ENCODE peak calls at places on chromosomes 7 and 10, in nine cellular contexts. P, B, U, G, K, M, Z, W and A are unnamed samples.

GRCh38 chr7:44740040-44740439 is 8.6 kb upstream of the ZMIZ2 start:
- DNase-seq in B (no peak), M (no peak), W (no peak), G (no peak), P (no peak), U (no peak), K (no peak), Z (no peak), A (no peak)

GRCh38 chr10:43305881-43306280 is 39.0 kb upstream of the RASGEF1A start:
- DNase-seq in G (no peak), B (no peak), W (no peak), P (no peak), Z (no peak), U (no peak), K (no peak), M (no peak), A (no peak)

GRCh38 chr7:104928721-104929400 is 85.1 kb upstream of the KMT2E start:
- DNase-seq in B (no peak), G (no peak), U (no peak), M (no peak), K (no peak), W (no peak), P (no peak), Z (no peak), A (no peak)

GRCh38 chr7:10998984-10999757 is 25.5 kb downstream of the PHF14 start:
- DNase-seq in B (no peak), W (no peak), U (no peak), G (no peak), Z (no peak), P (no peak), K (no peak), M (no peak), A (no peak)

GRCh38 chr7:151541709-151542499 is 22.2 kb upstream of the RHEB start:
- DNase-seq in Z (no peak), W (no peak), U (no peak), K (no peak), B (no peak), G (no peak), P (no peak), M (no peak), A (no peak)

GRCh38 chr7:124724516-124725192 is 40.9 kb downstream of the GPR37 start:
- DNase-seq in B (no peak), K (no peak), U (no peak), W (no peak), Z (no peak), M (no peak), G (no peak), P (no peak), A (no peak)

GRCh38 chr7:129530881-129531391 is 28.6 kb downstream of the SMKR1 start:
- DNase-seq in B (no peak), G (peak; percentile 72), P (no peak), W (no peak), K (peak; percentile 13), M (no peak), Z (no peak), U (no peak), A (no peak)

GRCh38 chr10:79063071-79063491 is 5.7 kb upstream of the ZMIZ1 start:
- DNase-seq in Z (no peak), U (no peak), K (no peak), B (no peak), W (peak; percentile 41), G (no peak), P (no peak), M (peak; percentile 24), A (peak; percentile 0)

GRCh38 chr10:24873281-24873683 is 79.1 kb downstream of the PRTFDC1 start:
- DNase-seq in P (peak; percentile 88), Z (no peak), M (no peak), G (no peak), U (peak; percentile 24), K (peak; percentile 30), W (no peak), B (no peak), A (no peak)

GRCh38 chr7:108618056-108618455 is 48.4 kb downstream of the DNAJB9 start:
- DNase-seq in K (no peak), P (no peak), G (no peak), U (no peak), Z (no peak), B (no peak), M (no peak), W (no peak), A (no peak)

GRCh38 chr10:59336632-59337031 is 25.7 kb downstream of the FAM13C start:
- DNase-seq in U (no peak), W (no peak), B (no peak), M (no peak), K (no peak), P (no peak), Z (no peak), G (no peak), A (no peak)

GRCh38 chr7:113159746-113160339 is 41.5 kb upstream of the SMIM30 start:
- DNase-seq in W (no peak), M (no peak), U (no peak), B (no peak), P (peak; percentile 42), K (peak; percentile 50), Z (peak; percentile 44), G (peak; percentile 39), A (peak; percentile 37)

GRCh38 chr7:142554555-142555532 is 194.4 kb upstream of the PRSS1 start:
- DNase-seq in M (no peak), Z (no peak), W (no peak), U (no peak), K (no peak), G (no peak), B (no peak), P (no peak), A (no peak)

GRCh38 chr10:130763071-130763470 is 548.5 kb downstream of the TCERG1L start:
- DNase-seq in K (no peak), G (no peak), U (no peak), M (no peak), Z (no peak), P (no peak), B (no peak), W (no peak), A (no peak)

GRCh38 chr10:74118794-74119193 is 31.8 kb downstream of the AP3M1 start:
- DNase-seq in P (no peak), U (no peak), W (peak; percentile 26), Z (no peak), G (peak; percentile 18), M (no peak), K (no peak), B (no peak), A (no peak)

GRCh38 chr10:5107860-5108526 is 13.8 kb downstream of the AKR1C3 start:
- DNase-seq in G (no peak), B (no peak), M (no peak), P (no peak), U (no peak), Z (no peak), W (no peak), K (no peak), A (no peak)

DNA sequence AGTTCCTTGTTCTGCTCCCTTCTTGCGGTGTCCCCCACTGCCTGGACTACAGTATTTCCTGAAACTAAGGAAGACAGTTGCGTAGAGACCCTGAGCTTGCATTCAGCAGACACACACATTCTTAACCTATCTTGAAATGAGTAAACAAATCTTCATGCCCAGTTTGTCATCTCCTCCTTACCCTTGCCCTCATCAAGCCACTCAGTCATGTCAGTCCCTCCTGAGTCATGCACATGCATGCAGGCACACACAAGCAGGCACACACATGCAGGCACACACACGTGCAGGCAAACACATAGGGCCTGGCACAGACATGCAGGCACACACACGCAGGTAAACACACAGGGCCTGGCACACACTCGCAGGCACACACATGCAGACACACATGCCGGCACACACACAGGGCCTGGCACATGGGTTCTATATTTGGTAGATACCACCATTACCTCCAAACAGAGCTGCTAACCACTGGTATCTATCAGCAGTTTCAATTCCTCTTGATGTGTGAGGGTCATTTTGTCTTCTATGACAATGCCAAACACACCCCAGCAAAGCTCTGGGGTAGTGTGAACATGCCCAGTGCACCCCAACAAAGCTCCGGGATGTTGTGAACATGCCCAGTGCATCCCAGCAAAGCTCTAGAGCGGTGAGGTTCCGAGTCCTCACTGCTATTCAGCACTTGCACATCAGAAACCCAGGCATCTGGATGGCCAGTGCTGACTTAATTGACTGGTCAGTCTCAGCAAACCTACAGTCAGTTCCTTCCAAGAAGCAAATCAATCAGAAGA is 563.9 kb downstream of the PTPRN2 start:
- DNase-seq in M (peak; percentile 13), P (peak; percentile 72), K (no peak), U (no peak), G (no peak), B (no peak), W (peak; percentile 47), Z (peak; percentile 5), A (no peak)
- H3K9me3 ChIP-seq in M (no peaks in the 10 kb centered on the region), P (no peaks in the 10 kb centered on the region), K (no peaks in the 10 kb centered on the region), U (no peaks in the 10 kb centered on the region), G (no peaks in the 10 kb centered on the region), B (no peaks in the 10 kb centered on the region), W (no peaks in the 10 kb centered on the region), Z (no peaks in the 10 kb centered on the region), A (no peaks in the 10 kb centered on the region)

DNA sequence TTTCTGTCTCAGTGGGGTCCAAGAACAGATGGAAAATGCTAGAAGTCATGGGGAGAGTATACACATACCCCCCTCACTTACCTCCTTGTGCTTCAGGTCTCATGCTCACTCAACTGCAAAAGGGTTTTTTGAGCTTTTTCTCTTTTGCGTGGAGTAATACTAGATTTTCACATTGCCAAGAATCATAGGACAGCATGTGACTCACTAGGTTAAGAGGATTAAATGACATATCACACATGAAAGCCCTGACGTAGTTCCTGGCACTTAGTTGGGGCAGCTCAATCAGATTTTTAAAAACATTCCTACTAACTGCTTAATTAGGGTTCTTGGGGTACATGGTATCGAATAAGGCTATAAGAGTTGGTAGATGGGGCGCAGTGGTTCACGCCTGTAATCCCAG is 4.5 kb downstream of the PI4K2A start:
- DNase-seq in U (no peak), P (no peak), W (no peak), K (no peak), Z (no peak), M (no peak), G (no peak), B (no peak), A (no peak)
- TF ChIP-seq CTCF in U (no peak), P (no peak), W (no peak), K (no peak), Z (no peak), M (no peak), G (no peak), B (no peak), A (no peak)

GRCh38 chr7:4209126-4209525 is 473.0 kb upstream of the FOXK1 start:
- DNase-seq in W (no peak), B (no peak), M (no peak), P (no peak), U (no peak), G (no peak), Z (no peak), K (no peak), A (no peak)
- H3K4me1 ChIP-seq in W (peaks cover 4% of the 10 kb centered on the region), B (no peaks in the 10 kb centered on the region), M (no peaks in the 10 kb centered on the region), P (no peaks in the 10 kb centered on the region), U (no peaks in the 10 kb centered on the region), G (no peaks in the 10 kb centered on the region), Z (no peaks in the 10 kb centered on the region), K (no peaks in the 10 kb centered on the region), A (no peaks in the 10 kb centered on the region)

DNA sequence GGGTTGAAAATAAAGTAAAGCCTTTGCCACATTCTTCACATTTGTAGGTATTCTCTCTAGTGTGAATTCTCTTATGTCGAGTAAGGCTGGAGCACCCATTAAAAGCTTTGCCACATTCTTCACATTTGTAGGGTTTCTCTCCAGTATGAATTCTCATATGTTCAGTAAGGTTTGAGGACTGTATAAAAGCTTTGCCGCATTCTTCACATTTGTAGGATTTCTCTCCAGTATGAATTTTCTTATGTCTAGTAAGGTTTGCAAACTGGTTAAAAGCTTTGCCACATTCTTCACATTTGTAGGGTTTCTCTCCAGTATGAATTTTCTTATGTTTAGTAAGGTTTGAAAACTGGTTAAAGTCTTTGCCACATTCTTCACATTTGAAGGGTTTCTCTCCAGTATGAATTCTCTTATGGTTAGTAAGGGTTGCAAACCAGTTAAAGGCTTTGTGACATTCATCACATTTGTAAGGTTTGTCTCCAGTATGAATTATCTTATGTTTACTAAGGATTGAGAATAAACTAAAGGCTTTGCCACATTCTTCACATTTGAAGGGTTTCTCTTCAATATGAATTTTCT is 41.4 kb downstream of the ZNF680 start:
- DNase-seq in G (no peak), W (no peak), Z (no peak), U (no peak), B (no peak), K (no peak), M (no peak), P (no peak), A (no peak)
- H3K9me3 ChIP-seq in G (peaks cover 68% of the 10 kb centered on the region), W (peaks cover 60% of the 10 kb centered on the region), Z (peaks cover 50% of the 10 kb centered on the region), U (peaks cover 98% of the 10 kb centered on the region), B (peaks cover 100% of the 10 kb centered on the region), K (peaks cover 8% of the 10 kb centered on the region), M (peaks cover 55% of the 10 kb centered on the region), P (no peaks in the 10 kb centered on the region), A (peaks cover 3% of the 10 kb centered on the region)